ENCODE peak calls at places on chromosomes 1 and 21, in ten cellular contexts. E, Q, O, A, W, G, V, M, C and H are unnamed samples.

GRCh38 chr1:64839732-64840405 is 95.0 kb downstream of the RAVER2 start:
- DNase-seq in V (peak), M (no peak), E (no peak), G (no peak), Q (peak), A (no peak), O (no peak), W (no peak), C (no peak), H (no peak)

GRCh38 chr1:212447478-212447877 is 14.8 kb downstream of the NENF start:
- DNase-seq in O (no peak), E (no peak), C (no peak), A (no peak), G (no peak), M (no peak), V (no peak), Q (no peak), W (no peak), H (no peak)

GRCh38 chr1:67711850-67712202 is 26.8 kb downstream of the GADD45A start:
- DNase-seq in W (no peak), G (no peak), A (no peak), O (no peak), Q (no peak), M (no peak), E (no peak), V (no peak), C (no peak), H (no peak)

GRCh38 chr1:192485692-192486436 is 89.7 kb upstream of the RGS1 start:
- DNase-seq in G (peak), V (peak), A (peak), M (peak), O (no peak), C (peak), Q (no peak), E (no peak), W (peak), H (peak)

GRCh38 chr1:93613895-93614294 is 67.7 kb downstream of the BCAR3 start:
- DNase-seq in G (peak), M (peak), W (peak), E (no peak), V (peak), O (peak), A (peak), C (no peak), Q (peak), H (no peak)

GRCh38 chr1:26349196-26349885 is 4.6 kb downstream of the CRYBG2 start:
- DNase-seq in M (no peak), V (no peak), A (no peak), O (no peak), E (no peak), C (no peak), G (no peak), W (no peak), Q (no peak), H (peak)

GRCh38 chr1:27101696-27102095 is 53.2 kb downstream of the SLC9A1 start:
- DNase-seq in O (no peak), G (no peak), E (no peak), V (no peak), C (no peak), A (no peak), M (no peak), Q (no peak), W (no peak), H (no peak)

GRCh38 chr1:52867060-52867845 is 24.7 kb downstream of the ZYG11A start:
- DNase-seq in O (no peak), C (no peak), G (no peak), A (no peak), Q (no peak), W (peak), V (no peak), E (no peak), M (no peak), H (no peak)

GRCh38 chr1:203093754-203094410 is 8.1 kb upstream of the MYOG start:
- DNase-seq in G (no peak), V (no peak), Q (no peak), W (no peak), A (no peak), O (no peak), M (no peak), C (no peak), E (no peak), H (no peak)
- H3K4me3 ChIP-seq in G (no peak), V (no peak), Q (no peak), W (no peak), A (no peak), O (peak), M (no peak), C (no peak), E (no peak), H (no peak)

DNA sequence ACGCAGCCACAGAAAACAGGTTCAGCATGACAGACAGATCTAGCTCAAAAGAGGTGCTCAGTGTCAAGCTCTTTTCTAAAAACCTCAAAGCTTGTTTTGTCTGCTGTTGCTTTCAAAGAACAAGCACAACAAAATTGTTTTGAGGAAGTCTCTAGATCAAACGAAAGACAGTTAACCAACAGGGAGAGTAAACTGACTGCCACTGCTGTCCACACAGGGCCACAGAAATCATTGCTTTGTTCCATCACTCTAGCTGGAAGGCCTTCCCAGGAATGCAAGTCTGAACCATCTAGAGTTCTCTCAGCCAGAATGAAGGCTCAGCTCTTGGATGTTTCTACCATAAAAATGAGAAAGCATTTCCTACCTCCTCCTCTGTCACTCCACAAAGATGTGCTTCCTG is 12.7 kb downstream of the APP start:
- DNase-seq in G (no peak), M (no peak), E (no peak), C (no peak), V (no peak), O (no peak), Q (no peak), A (no peak), W (no peak), H (no peak)
- H3K4me3 ChIP-seq in G (no peak), M (no peak), E (no peak), C (no peak), V (no peak), O (no peak), Q (no peak), A (no peak), W (no peak), H (no peak)

DNA sequence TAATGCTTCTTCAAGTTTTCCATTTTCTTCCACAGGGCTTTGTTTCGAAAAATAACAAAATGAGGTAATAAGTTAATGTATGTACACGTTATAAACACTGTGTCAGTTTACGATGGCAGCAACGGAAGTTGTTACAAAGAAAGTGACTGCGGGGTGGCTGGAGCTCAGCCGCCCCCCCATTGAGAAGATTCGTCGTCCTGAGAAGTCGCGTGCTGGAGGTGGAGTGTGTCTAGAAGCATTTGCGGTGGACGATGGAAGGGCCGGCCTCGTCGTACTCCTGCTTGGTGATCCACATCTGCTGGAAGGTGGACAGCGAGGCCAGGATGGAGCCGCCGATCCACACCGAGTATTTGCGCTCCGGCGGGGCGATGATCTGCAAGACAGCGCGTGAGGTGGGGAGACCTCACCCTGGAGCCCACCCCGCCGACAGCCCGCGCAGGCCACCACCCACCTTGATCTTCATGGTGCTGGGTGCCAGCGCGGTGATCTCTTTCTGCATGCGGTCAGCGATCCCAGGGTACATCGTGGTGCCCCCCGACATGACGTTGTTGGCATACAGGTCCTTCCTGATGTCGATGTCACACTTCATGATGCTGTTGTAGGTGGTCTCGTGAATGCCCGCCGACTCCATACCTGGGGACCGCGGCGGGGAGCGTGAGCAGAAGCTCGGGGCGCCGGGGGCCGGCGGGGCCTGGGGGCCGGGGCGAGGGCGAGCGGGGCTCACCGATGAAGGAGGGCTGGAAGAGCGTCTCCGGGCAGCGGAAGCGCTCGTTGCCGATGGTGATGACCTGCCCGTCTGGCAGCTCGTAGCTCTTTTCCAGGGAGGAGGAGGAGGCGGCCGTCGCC is 2.4 kb downstream of the ACTA1 start:
- DNase-seq in Q (no peak), G (no peak), O (peak), M (no peak), A (no peak), W (no peak), E (no peak), C (no peak), V (no peak), H (no peak)
- H3K4me3 ChIP-seq in Q (no peak), G (no peak), O (no peak), M (peak), A (peak), W (no peak), E (no peak), C (no peak), V (peak), H (no peak)

GRCh38 chr1:220810179-220810653 is 23.5 kb downstream of the MTARC1 start:
- DNase-seq in V (peak), O (peak), G (peak), W (peak), E (peak), C (peak), A (peak), Q (peak), M (peak), H (peak)
- H3K4me3 ChIP-seq in V (no peak), O (no peak), G (no peak), W (no peak), E (no peak), C (no peak), A (peak), Q (no peak), M (peak), H (peak)

DNA sequence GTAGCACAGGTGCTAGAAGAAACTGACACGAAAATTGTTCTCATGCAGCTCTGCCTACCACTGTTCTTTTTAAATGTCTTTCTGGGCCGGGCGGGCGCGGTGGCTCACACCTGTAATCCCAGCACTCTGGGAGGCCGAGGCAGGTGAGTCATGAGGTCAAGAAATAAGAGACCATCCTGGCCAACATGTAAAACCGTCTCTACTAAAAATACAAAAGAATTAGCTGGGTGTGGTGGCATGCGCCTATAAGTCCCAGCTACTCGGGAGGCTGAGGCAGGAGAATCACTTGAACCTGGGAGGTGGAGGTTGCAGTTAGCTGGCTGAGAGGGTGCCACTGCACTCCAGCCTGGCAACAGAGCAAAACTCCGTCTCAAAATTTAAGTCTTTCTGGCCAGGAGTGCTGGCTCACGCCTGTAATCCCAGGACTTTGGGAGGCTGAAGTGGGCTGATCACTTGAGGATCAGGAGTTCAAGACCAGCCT is 947 bp upstream of the RIT1 start:
- DNase-seq in W (no peak), E (no peak), A (no peak), Q (no peak), C (no peak), M (no peak), O (peak), V (no peak), G (no peak), H (no peak)
- H3K4me3 ChIP-seq in W (no peak), E (no peak), A (no peak), Q (no peak), C (no peak), M (no peak), O (no peak), V (no peak), G (no peak), H (no peak)